ENCODE peak calls at places on chromosomes 13 and 19, in eight cellular contexts. N is HAP-1; H is EL; E is activated T-cell treated with anti-CD3 and anti-CD28 coated beads, Interleukin-2, amount 50 U/mL, for 72 hours; G is CD4-positive, CD25-positive, alpha-beta regulatory T cell; T is activated CD4-positive, alpha-beta T cell treated with anti-CD3 and anti-CD28 coated beads, Interleukin-2, amount 50 U/mL, for 48 hours; C is NCI-H1694 treated with DMSO at 0.1 percent for 48 hours; I is tibial artery. M is an unnamed sample.

GRCh38 chr13:113951246-113951999 is 22.5 kb downstream of the C13orf46 start:
- DNase-seq in N (no peak), H (peak; percentile 69), E (peak; percentile 75), G (peak; percentile 34), T (peak; percentile 71), C (peak; percentile 29), I (peak; percentile 92), M (no peak)

GRCh38 chr19:33703821-33704220 is 82.1 kb downstream of the CHST8 start:
- DNase-seq in N (no peak), H (no peak), E (no peak), G (no peak), T (no peak), C (no peak), I (no peak), M (no peak)

GRCh38 chr19:46783670-46784069 is 4.7 kb downstream of the SLC1A5 start:
- DNase-seq in N (no peak), H (no peak), E (no peak), G (no peak), T (no peak), C (peak; percentile 30), I (no peak), M (no peak)

GRCh38 chr13:91046715-91047327 is 300.7 kb upstream of the MIR17HG start:
- DNase-seq in N (no peak), H (no peak), E (no peak), G (no peak), T (no peak), C (no peak), I (no peak), M (no peak)

GRCh38 chr19:55677572-55678028 is 2.6 kb downstream of the EPN1 start:
- DNase-seq in N (no peak), H (no peak), E (no peak), G (no peak), T (no peak), C (no peak), I (no peak), M (no peak)

GRCh38 chr19:3619631-3620012 is 7.0 kb downstream of the CACTIN start:
- DNase-seq in N (no peak), H (no peak), E (no peak), G (no peak), T (no peak), C (no peak), I (no peak), M (no peak)

GRCh38 chr13:102793583-102794355 is 5.0 kb downstream of the POGLUT2 start:
- DNase-seq in N (peak; percentile 68), H (no peak), E (no peak), G (no peak), T (no peak), C (no peak), I (no peak), M (no peak)

GRCh38 chr19:36081894-36082293 is 27.2 kb downstream of the WDR62 start:
- DNase-seq in N (no peak), H (no peak), E (no peak), G (no peak), T (no peak), C (no peak), I (no peak), M (no peak)

GRCh38 chr13:98741741-98742435 is 10.6 kb downstream of the SLC15A1 start:
- DNase-seq in N (no peak), H (no peak), E (no peak), G (no peak), T (no peak), C (no peak), I (no peak), M (no peak)

GRCh38 chr13:113776231-113777125 is 17.5 kb downstream of the TMEM255B start:
- DNase-seq in N (no peak), H (no peak), E (no peak), G (no peak), T (no peak), C (no peak), I (no peak), M (no peak)

GRCh38 chr19:38175422-38175821 is 48.6 kb downstream of the DPF1 start:
- DNase-seq in N (no peak), H (no peak), E (no peak), G (no peak), T (no peak), C (no peak), I (no peak), M (no peak)

GRCh38 chr13:112688560-112689497 is 1.0 kb upstream of the ATP11A start:
- DNase-seq in N (no peak), H (peak; percentile 11), E (peak; percentile 64), G (peak; percentile 29), T (peak; percentile 71), C (no peak), I (peak; percentile 66), M (no peak)

GRCh38 chr19:1471514-1472107 is 7.4 kb downstream of the C19orf25 start:
- DNase-seq in N (no peak), H (peak; percentile 37), E (no peak), G (peak; percentile 39), T (no peak), C (no peak), I (no peak), M (no peak)

GRCh38 chr13:111043575-111043982 is 71.5 kb upstream of the ARHGEF7 start:
- DNase-seq in N (no peak), H (peak; percentile 60), E (no peak), G (no peak), T (no peak), C (no peak), I (no peak), M (no peak)

GRCh38 chr13:51258612-51259358 is 36.6 kb downstream of the FAM124A start:
- DNase-seq in N (no peak), H (no peak), E (no peak), G (no peak), T (no peak), C (no peak), I (no peak), M (no peak)

GRCh38 chr13:30734434-30734833 is 909 bp upstream of the ALOX5AP start:
- DNase-seq in N (no peak), H (peak; percentile 76), E (no peak), G (no peak), T (no peak), C (no peak), I (no peak), M (no peak)

GRCh38 chr19:51251453-51251790 is 542 bp downstream of the SIGLECL1 start:
- DNase-seq in N (no peak), H (no peak), E (no peak), G (no peak), T (no peak), C (no peak), I (no peak), M (no peak)

GRCh38 chr13:74206855-74207254 is 72.7 kb upstream of the KLF12 start:
- DNase-seq in N (no peak), H (no peak), E (no peak), G (no peak), T (no peak), C (no peak), I (no peak), M (no peak)

GRCh38 chr13:33181264-33181663 is 104.3 kb downstream of the STARD13 start:
- DNase-seq in N (no peak), H (no peak), E (no peak), G (no peak), T (no peak), C (no peak), I (no peak), M (no peak)

GRCh38 chr19:55460670-55461258 is 678 bp downstream of the ISOC2 start:
- DNase-seq in N (peak; percentile 91), H (peak; percentile 78), E (peak; percentile 47), G (no peak), T (peak; percentile 63), C (peak; percentile 34), I (peak; percentile 90), M (no peak)

GRCh38 chr19:7595466-7596133 is at the start of gene CAMSAP3:
- DNase-seq in N (peak; percentile 68), H (no peak), E (peak; percentile 70), G (no peak), T (peak; percentile 32), C (peak; percentile 26), I (no peak), M (peak; percentile 56)

GRCh38 chr19:47130589-47131168 is at the start of gene SAE1:
- DNase-seq in N (peak; percentile 99), H (peak; percentile 99), E (peak; percentile 97), G (peak; percentile 89), T (peak; percentile 99), C (peak; percentile 96), I (peak; percentile 97), M (peak; percentile 82)

GRCh38 chr13:25690582-25690981 is 318.8 kb downstream of the ATP8A2 start:
- DNase-seq in N (no peak), H (no peak), E (no peak), G (no peak), T (no peak), C (no peak), I (no peak), M (no peak)

GRCh38 chr13:34371645-34372044 is 553.7 kb downstream of the RFC3 start:
- DNase-seq in N (no peak), H (no peak), E (no peak), G (no peak), T (no peak), C (no peak), I (no peak), M (no peak)

GRCh38 chr19:4379383-4380253 is 20.7 kb downstream of the SH3GL1 start:
- DNase-seq in N (no peak), H (peak; percentile 41), E (peak; percentile 42), G (peak; percentile 27), T (peak; percentile 56), C (no peak), I (peak; percentile 55), M (no peak)

GRCh38 chr13:46721054-46721453 is 75.9 kb downstream of the ESD start:
- DNase-seq in N (peak; percentile 37), H (peak; percentile 49), E (peak; percentile 40), G (peak; percentile 45), T (peak; percentile 37), C (peak; percentile 21), I (no peak), M (no peak)

GRCh38 chr19:19034204-19034624 is 811 bp downstream of the ARMC6 start:
- DNase-seq in N (peak; percentile 87), H (peak; percentile 76), E (peak; percentile 73), G (peak; percentile 62), T (peak; percentile 74), C (peak; percentile 84), I (no peak), M (peak; percentile 7)

GRCh38 chr19:5286465-5287029 is 54.1 kb downstream of the PTPRS start:
- DNase-seq in N (no peak), H (no peak), E (no peak), G (no peak), T (no peak), C (no peak), I (no peak), M (no peak)

GRCh38 chr13:33884506-33885221 is 66.7 kb downstream of the RFC3 start:
- DNase-seq in N (no peak), H (no peak), E (no peak), G (no peak), T (no peak), C (no peak), I (no peak), M (no peak)